ENCODE peak calls at places on chromosomes 12 and 14, in nine cellular contexts. H, T, F, W, M, C, J, Y and E are unnamed samples.

GRCh38 chr12:12376636-12377448 is 20.0 kb downstream of the BORCS5 start:
- DNase-seq in J (peak; percentile 21), C (no peak), W (no peak), H (peak; percentile 23), Y (peak; percentile 39), F (peak; percentile 86), M (no peak), T (no peak), E (no peak)

GRCh38 chr14:66228267-66228970 is 257.8 kb upstream of the CCDC196 start:
- DNase-seq in C (no peak), M (no peak), H (no peak), T (no peak), W (no peak), Y (no peak), F (no peak), J (no peak), E (no peak)

GRCh38 chr12:93530358-93530757 is 42.1 kb upstream of the SOCS2 start:
- DNase-seq in T (no peak), H (no peak), J (no peak), W (no peak), M (no peak), C (no peak), F (peak; percentile 62), Y (no peak), E (no peak)

GRCh38 chr12:77667101-77667500 is 163.6 kb upstream of the NAV3 start:
- DNase-seq in Y (no peak), T (no peak), J (no peak), W (no peak), C (no peak), M (no peak), F (peak; percentile 4), H (no peak), E (no peak)

GRCh38 chr12:49741882-49742620 is 694 bp downstream of the TMBIM6 start:
- DNase-seq in C (peak; percentile 29), H (peak; percentile 75), J (peak; percentile 93), Y (peak; percentile 80), T (peak; percentile 74), F (peak; percentile 86), W (peak; percentile 93), M (peak; percentile 94), E (peak; percentile 79)

GRCh38 chr14:53338192-53338591 is 185.1 kb upstream of the DDHD1 start:
- DNase-seq in W (no peak), H (no peak), C (no peak), F (peak; percentile 67), T (no peak), Y (no peak), J (no peak), M (no peak), E (no peak)

GRCh38 chr12:19971396-19971802 is 396.9 kb upstream of the PDE3A start:
- DNase-seq in M (no peak), H (no peak), Y (no peak), F (no peak), T (no peak), C (no peak), J (no peak), W (no peak), E (no peak)

GRCh38 chr14:24314377-24315193 is 3.3 kb downstream of the LTB4R start:
- DNase-seq in F (no peak), W (no peak), J (no peak), T (no peak), Y (no peak), C (no peak), H (no peak), M (no peak), E (no peak)

GRCh38 chr12:6347367-6348338 is 5.8 kb upstream of the TNFRSF1A start:
- DNase-seq in J (peak; percentile 66), M (no peak), H (no peak), C (no peak), W (peak; percentile 84), T (peak; percentile 69), F (peak; percentile 64), Y (peak; percentile 86), E (no peak)

GRCh38 chr12:4271433-4272013 is 2.0 kb upstream of the CCND2 start:
- DNase-seq in M (no peak), T (no peak), F (no peak), W (no peak), H (peak; percentile 27), Y (no peak), C (no peak), J (peak; percentile 42), E (no peak)

GRCh38 chr12:109134186-109134917 is 18.0 kb downstream of the ACACB start:
- DNase-seq in J (peak; percentile 50), Y (peak; percentile 42), M (no peak), H (peak; percentile 50), T (peak; percentile 36), W (peak; percentile 68), F (no peak), C (no peak), E (no peak)

GRCh38 chr12:41486718-41487117 is 298.6 kb downstream of the PDZRN4 start:
- DNase-seq in H (no peak), Y (no peak), T (no peak), M (no peak), W (no peak), C (no peak), F (peak; percentile 27), J (no peak), E (no peak)

GRCh38 chr14:61631044-61631692 is 64.1 kb upstream of the HIF1A start:
- DNase-seq in Y (no peak), W (no peak), T (no peak), F (no peak), C (no peak), H (no peak), J (no peak), M (no peak), E (no peak)

GRCh38 chr12:72872488-72872887 is 600.3 kb downstream of the TRHDE start:
- DNase-seq in M (no peak), H (no peak), T (no peak), J (no peak), W (no peak), C (no peak), F (no peak), Y (no peak), E (no peak)

GRCh38 chr14:92207012-92207927 is 85.5 kb downstream of the CPSF2 start:
- DNase-seq in W (no peak), H (peak; percentile 28), Y (no peak), C (no peak), T (no peak), M (no peak), J (no peak), F (no peak), E (no peak)

GRCh38 chr14:90140298-90140955 is 78.6 kb downstream of the KCNK13 start:
- DNase-seq in F (peak; percentile 17), H (no peak), T (no peak), M (no peak), C (no peak), Y (no peak), W (no peak), J (no peak), E (no peak)

GRCh38 chr12:27505124-27505523 is 18.9 kb upstream of the PPFIBP1 start:
- DNase-seq in C (no peak), Y (no peak), T (no peak), M (no peak), H (no peak), F (peak; percentile 57), W (no peak), J (no peak), E (no peak)

GRCh38 chr12:101876861-101877815 is at the start of gene DRAM1:
- DNase-seq in M (peak; percentile 94), C (peak; percentile 56), Y (peak; percentile 93), W (peak; percentile 96), H (peak; percentile 91), T (peak; percentile 93), J (peak; percentile 88), F (peak; percentile 89), E (peak; percentile 81)
- TF ChIP-seq POLR2A in M (peak; percentile 83), C (peak; percentile 84), Y (peak; percentile 89), W (peak; percentile 88), H (peak; percentile 77), T (peak; percentile 91), J (no peak), F (peak; percentile 88), E (peak; percentile 88)

DNA sequence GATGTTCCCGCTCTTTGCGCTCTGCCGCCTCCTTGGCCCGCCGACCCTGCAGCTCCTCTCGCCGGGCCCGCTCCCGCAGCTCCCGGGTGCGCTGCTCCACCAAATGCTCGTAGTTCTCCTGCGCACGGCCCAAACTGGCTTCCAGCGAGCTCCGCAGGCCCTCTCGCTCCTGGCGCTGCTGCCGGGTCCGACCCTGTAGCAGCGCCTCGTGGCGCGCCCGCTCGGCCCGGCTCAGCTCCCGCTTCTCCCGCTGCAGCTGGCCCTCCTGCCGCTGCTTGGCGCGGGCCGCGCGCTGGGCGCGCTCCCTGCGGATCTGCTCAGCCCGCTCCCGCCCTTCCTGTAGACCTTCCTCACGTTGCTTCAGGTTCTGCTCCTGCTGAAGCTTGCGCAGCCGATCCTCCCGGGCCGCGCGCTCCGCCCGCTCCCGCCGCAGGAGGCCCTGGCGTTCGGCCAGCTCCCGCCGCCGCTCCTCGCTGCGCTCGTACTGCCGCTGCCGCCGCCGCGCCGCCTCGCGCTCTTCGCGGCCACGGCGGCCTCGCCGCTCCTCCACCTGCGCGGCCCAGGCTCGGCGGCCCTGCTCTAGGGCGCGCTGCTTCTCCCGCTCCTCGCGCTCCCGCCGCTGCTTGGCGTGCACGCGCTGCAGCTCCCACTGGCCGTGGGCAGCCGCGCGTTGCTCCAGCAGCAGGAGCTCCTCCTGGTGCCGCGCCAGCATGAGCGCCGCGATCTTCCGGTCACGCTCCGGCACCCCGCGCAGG is 2.6 kb downstream of the CCDC177 start:
- DNase-seq in Y (peak; percentile 30), T (peak; percentile 20), C (no peak), H (peak; percentile 50), W (no peak), F (peak; percentile 15), J (peak; percentile 35), M (peak; percentile 27), E (no peak)
- H3K4me3 ChIP-seq in Y (peak overlapping the region; percentile 33), T (peak overlapping the region; percentile 11), C (peak overlapping the region; percentile 35), H (no peak overlapping the region), W (peak overlapping the region; percentile 35), F (peak overlapping the region; percentile 43), J (peak overlapping the region; percentile 34), M (no peak overlapping the region), E (peak overlapping the region; percentile 19)

GRCh38 chr12:110540048-110540447 is 37.9 kb downstream of the RAD9B start:
- DNase-seq in H (no peak), C (no peak), W (no peak), J (no peak), F (no peak), Y (no peak), T (no peak), M (no peak), E (no peak)
- H3K36me3 ChIP-seq in H (peaks cover 79% of the 10 kb centered on the region), C (peaks cover 5% of the 10 kb centered on the region), W (peaks cover 21% of the 10 kb centered on the region), J (peaks cover 21% of the 10 kb centered on the region), F (peaks cover 19% of the 10 kb centered on the region), Y (no peaks in the 10 kb centered on the region), T (no peaks in the 10 kb centered on the region), M (no peaks in the 10 kb centered on the region), E (no peaks in the 10 kb centered on the region)

DNA sequence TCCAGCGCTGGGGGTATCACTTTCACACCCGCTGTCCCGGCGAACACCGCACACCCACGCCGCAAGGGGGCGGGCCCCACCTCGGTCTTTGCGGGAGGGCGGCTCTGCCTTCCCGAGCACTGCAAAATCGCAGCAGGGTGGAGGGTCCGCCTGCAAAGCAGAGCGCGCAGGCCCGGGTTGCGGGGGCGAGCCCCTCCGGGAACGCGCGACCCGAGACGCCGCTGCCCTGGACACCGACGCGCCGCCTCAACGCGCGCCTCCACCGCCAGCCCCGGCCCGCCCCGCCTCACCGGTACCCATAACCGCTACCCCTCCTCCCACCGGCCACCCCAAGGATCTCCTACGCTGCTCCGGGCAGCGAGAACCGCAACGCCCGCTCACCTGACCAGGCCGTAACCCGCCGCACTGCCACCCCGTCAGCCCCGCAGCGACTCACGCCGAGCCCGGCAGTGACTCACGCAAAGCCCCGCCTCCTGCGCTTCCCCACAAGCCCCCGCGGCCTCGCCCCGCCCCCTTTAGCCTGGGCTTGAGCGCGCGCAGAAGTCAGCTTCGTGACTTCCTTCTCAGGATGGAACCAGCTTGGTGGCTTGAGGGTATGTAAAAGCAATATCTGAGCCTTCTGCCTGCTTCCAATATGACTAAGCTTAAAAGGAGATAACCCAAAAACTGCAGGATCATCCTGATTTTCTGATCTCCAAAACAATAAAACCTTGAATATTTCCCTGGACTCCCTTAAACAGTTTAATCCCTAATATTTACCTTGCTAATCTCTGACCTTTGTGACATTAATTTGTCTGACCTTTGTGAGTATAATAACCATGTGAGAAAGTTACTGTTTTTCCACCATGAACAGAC is at the start of gene RPAP3:
- DNase-seq in W (peak; percentile 98), H (peak; percentile 96), C (peak; percentile 87), M (peak; percentile 98), J (peak; percentile 98), F (peak; percentile 91), T (peak; percentile 97), Y (peak; percentile 98), E (peak; percentile 95)
- TF ChIP-seq POLR2A in W (peak; percentile 54), H (peak; percentile 96), C (peak; percentile 68), M (peak; percentile 92), J (no peak), F (peak; percentile 87), T (peak; percentile 89), Y (peak; percentile 65), E (peak; percentile 70)